ENCODE peak calls at places on chromosomes 13 and 19, in seven cellular contexts. X, D, N, Z, Q, C and G are unnamed samples. For H3K4me1, the result is how much of the 10 kb centered on the place peaks cover.

GRCh38 chr19:48152552-48152951 is 17.6 kb downstream of the LIG1 start:
- DNase-seq in X (peak), N (peak), D (peak), C (peak), Q (no peak), Z (peak), G (no peak)

GRCh38 chr19:41981724-41982123 is 12.3 kb downstream of the ATP1A3 start:
- DNase-seq in N (no peak), D (no peak), Z (no peak), X (no peak), C (no peak), Q (no peak), G (no peak)

GRCh38 chr13:79647518-79647917 is 166.6 kb downstream of the NDFIP2 start:
- DNase-seq in X (no peak), D (no peak), C (no peak), Z (no peak), Q (no peak), N (no peak), G (no peak)

GRCh38 chr19:30549151-30549550 is 177.0 kb downstream of the ZNF536 start:
- DNase-seq in N (no peak), Z (no peak), Q (no peak), C (no peak), D (no peak), X (no peak), G (no peak)

GRCh38 chr13:43180837-43181236 is 157.5 kb downstream of the DNAJC15 start:
- DNase-seq in C (no peak), Z (no peak), X (no peak), D (no peak), Q (no peak), N (no peak), G (no peak)

GRCh38 chr19:18741566-18742121 is 49.5 kb downstream of the COMP start:
- DNase-seq in D (no peak), Z (no peak), N (no peak), Q (peak), C (no peak), X (no peak), G (peak)

GRCh38 chr13:73952683-73953082 is 181.5 kb downstream of the KLF12 start:
- DNase-seq in D (no peak), N (no peak), C (no peak), X (no peak), Q (no peak), Z (peak), G (no peak)

GRCh38 chr19:10431943-10432735 is 11.8 kb downstream of the PDE4A start:
- DNase-seq in C (peak), X (no peak), Z (peak), Q (peak), D (no peak), N (peak), G (peak)

GRCh38 chr19:47824396-47824795 is 2.7 kb downstream of the CRX start:
- DNase-seq in C (no peak), X (no peak), N (peak), Z (no peak), D (no peak), Q (no peak), G (no peak)

GRCh38 chr13:98530236-98530635 is 46.7 kb downstream of the STK24 start:
- DNase-seq in C (peak), N (no peak), D (no peak), Q (no peak), X (no peak), Z (no peak), G (peak)

GRCh38 chr13:110438211-110438610 is 123.3 kb downstream of the RAB20 start:
- DNase-seq in C (no peak), X (no peak), N (no peak), D (no peak), Q (no peak), Z (no peak), G (no peak)

GRCh38 chr13:110592670-110593069 is 22.7 kb upstream of the NAXD start:
- DNase-seq in C (no peak), Q (no peak), D (no peak), N (no peak), Z (peak), X (no peak), G (no peak)

GRCh38 chr19:359653-359925 is 15.0 kb upstream of the MIER2 start:
- DNase-seq in X (no peak), N (no peak), D (no peak), Q (no peak), Z (no peak), C (no peak), G (no peak)

GRCh38 chr13:111393221-111393790 is 72.9 kb downstream of the TEX29 start:
- DNase-seq in N (peak), D (no peak), Q (no peak), Z (no peak), X (no peak), C (no peak), G (no peak)

GRCh38 chr13:29868581-29868980 is 18.2 kb upstream of the UBL3 start:
- DNase-seq in C (no peak), Z (no peak), Q (no peak), D (no peak), N (no peak), X (no peak), G (no peak)

GRCh38 chr13:94236132-94236531 is 243.3 kb downstream of the DCT start:
- DNase-seq in D (no peak), X (no peak), Z (no peak), Q (no peak), N (no peak), C (no peak), G (no peak)

GRCh38 chr13:38385152-38385891 is 35.7 kb downstream of the UFM1 start:
- DNase-seq in Z (no peak), Q (no peak), X (no peak), N (no peak), C (no peak), D (no peak), G (no peak)

GRCh38 chr13:105572401-105572800 is 963.1 kb downstream of the EFNB2 start:
- DNase-seq in N (no peak), C (no peak), Z (peak), X (no peak), D (no peak), Q (no peak), G (no peak)

GRCh38 chr13:41811588-41812021 is 149.3 kb downstream of the VWA8 start:
- DNase-seq in X (no peak), Z (no peak), C (no peak), Q (no peak), N (no peak), D (no peak), G (no peak)

GRCh38 chr13:43127827-43128226 is 104.4 kb downstream of the DNAJC15 start:
- DNase-seq in C (no peak), N (no peak), D (no peak), X (no peak), Q (no peak), Z (no peak), G (no peak)

GRCh38 chr13:105925496-105925895 is 610.0 kb downstream of the EFNB2 start:
- DNase-seq in N (no peak), X (peak), D (no peak), C (no peak), Z (peak), Q (no peak), G (no peak)

GRCh38 chr19:52464798-52465470 is 11.6 kb downstream of the ZNF578 start:
- DNase-seq in Q (no peak), C (no peak), D (peak), N (no peak), X (peak), Z (no peak), G (no peak)

GRCh38 chr19:48608798-48609263 is 2.3 kb downstream of the SPACA4 start:
- DNase-seq in Q (no peak), N (no peak), Z (peak), D (no peak), C (no peak), X (peak), G (no peak)

GRCh38 chr19:35264281-35265125 is 4.3 kb upstream of the USF2 start:
- DNase-seq in Z (no peak), C (peak), D (no peak), X (no peak), N (peak), Q (peak), G (peak)

GRCh38 chr13:33518442-33518841 is 232.9 kb upstream of the STARD13 start:
- DNase-seq in N (no peak), D (no peak), Q (no peak), Z (no peak), C (no peak), X (no peak), G (no peak)

GRCh38 chr13:89150362-89150761 is 1479.2 kb downstream of the SLITRK5 start:
- DNase-seq in C (no peak), N (no peak), D (no peak), Z (peak), X (peak), Q (no peak), G (no peak)

GRCh38 chr13:109743706-109744453 is 42.5 kb downstream of the IRS2 start:
- DNase-seq in N (no peak), C (no peak), X (peak), D (no peak), Q (no peak), Z (peak), G (no peak)

GRCh38 chr13:109497917-109498316 is 288.5 kb downstream of the IRS2 start:
- DNase-seq in Q (no peak), N (peak), D (no peak), C (no peak), X (no peak), Z (no peak), G (no peak)

GRCh38 chr13:27500806-27501534 is 50.6 kb upstream of the MTIF3 start:
- DNase-seq in D (no peak), N (no peak), Z (peak), C (no peak), X (no peak), Q (no peak), G (no peak)

DNA sequence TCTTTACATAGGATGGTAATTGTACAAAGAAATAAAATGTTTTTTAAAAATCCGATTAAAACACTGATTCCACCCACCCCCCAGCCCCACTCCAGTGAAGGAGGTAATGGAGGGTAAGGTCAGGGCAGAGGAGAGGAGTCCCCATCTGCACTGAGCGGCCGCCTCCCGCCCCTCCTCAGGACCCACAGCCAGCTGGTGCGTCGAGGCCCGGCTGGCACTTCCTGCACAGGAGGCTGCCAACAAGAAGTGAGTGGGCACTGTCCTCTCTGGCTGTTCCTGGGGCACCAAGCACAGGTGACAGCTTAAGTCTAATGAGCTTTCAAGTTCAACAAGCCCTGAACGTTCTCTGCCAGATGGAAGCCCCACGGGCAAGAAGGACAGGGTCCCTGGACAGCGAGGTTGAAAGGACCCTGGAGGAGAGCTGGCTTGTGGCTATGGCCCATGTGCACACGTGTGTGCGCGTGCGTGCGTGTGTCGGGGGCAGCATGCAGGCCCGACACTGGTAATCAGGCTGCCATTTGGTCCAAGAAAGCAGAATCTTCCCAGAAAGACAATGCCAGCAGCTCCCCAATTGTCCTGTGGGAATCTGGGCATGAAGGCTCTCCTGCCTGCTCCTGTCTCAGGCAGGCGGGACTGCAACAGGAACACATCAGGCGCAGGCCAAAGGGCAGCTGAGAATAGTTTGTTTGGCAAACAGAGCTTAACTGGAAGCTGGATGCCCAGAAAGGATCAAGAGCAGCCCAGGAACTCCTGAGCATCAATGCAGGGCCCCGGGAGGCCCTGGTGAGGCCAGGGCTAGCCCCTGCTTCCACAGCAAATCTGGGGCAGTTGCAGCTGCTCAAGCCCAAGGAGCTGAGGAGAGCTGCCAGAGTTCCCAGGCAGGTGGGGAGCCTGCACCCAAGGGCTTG is 15.1 kb upstream of the EPHX3 start:
- DNase-seq in Q (no peak), C (no peak), N (no peak), D (no peak), Z (no peak), X (no peak), G (no peak)
- H3K4me1 ChIP-seq in Q (half or more), C (half or more), N (under half), D (under half), Z (half or more), X (half or more), G (under half)

GRCh38 chr13:113863511-113864302 is at the start of gene GAS6:
- DNase-seq in D (no peak), C (no peak), Q (peak), N (peak), X (peak), Z (peak), G (peak)

GRCh38 chr13:113861433-113862030 is 2.3 kb downstream of the GAS6 start:
- DNase-seq in D (no peak), X (no peak), Z (no peak), C (no peak), N (peak), Q (peak), G (no peak)

GRCh38 chr13:113862766-113863510 is 938 bp downstream of the GAS6 start:
- DNase-seq in C (no peak), X (no peak), Q (peak), Z (peak), N (peak), D (no peak), G (peak)

GRCh38 chr13:113860579-113861432 is 3.1 kb downstream of the GAS6 start:
- DNase-seq in C (no peak), Z (peak), X (no peak), Q (peak), N (peak), D (no peak), G (peak)

GRCh38 chr13:113862191-113862765 is 1.6 kb downstream of the GAS6 start:
- DNase-seq in N (peak), Q (peak), Z (no peak), D (no peak), C (no peak), X (no peak), G (no peak)
- H3K27ac ChIP-seq in N (peak), Q (peak), Z (peak), D (no peak), C (peak), X (no peak), G (peak)

GRCh38 chr19:45273532-45273877 is 22.4 kb downstream of the MARK4 start:
- DNase-seq in N (no peak), Z (no peak), D (no peak), Q (no peak), C (no peak), X (no peak), G (no peak)
- H3K4me1 ChIP-seq in N (under half), Z (under half), D (under half), Q (under half), C (under half), X (under half), G (under half)

DNA sequence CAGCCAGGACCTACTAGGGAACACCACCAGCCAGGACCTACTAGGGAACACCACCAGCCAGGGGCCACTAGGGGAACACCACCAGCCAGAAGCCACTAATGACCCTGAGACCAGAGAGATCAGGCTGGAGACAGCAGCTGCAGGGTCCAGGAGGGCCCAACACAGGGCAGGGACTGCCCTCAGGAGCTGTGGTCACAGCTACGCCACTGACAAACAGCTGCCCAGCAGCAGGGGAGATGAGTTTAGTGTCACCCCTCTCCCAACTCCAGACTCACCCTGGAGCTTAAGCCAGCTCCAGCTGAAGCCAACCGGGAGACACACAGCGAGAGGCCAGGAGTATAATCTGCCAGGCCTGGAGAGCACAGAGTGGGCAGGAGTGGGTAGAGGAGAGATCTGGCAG is 25.7 kb downstream of the TUBGCP3 start:
- DNase-seq in D (no peak), N (no peak), Q (no peak), C (no peak), X (no peak), Z (no peak), G (no peak)
- H3K27ac ChIP-seq in D (no peak), N (no peak), Q (no peak), C (no peak), X (no peak), Z (no peak), G (no peak)